ENCODE peak calls at places on chromosomes 12 and 14, in five cellular contexts. M, L, U, O and N are unnamed samples.
A peak's percentile ranks its signal among the peaks of the same experiment; 100 is the strongest.

GRCh38 chr12:11609045-11609444 is 40.4 kb upstream of the ETV6 start:
- DNase-seq in M (no peak), L (no peak), U (no peak), O (no peak), N (no peak)

GRCh38 chr12:76277480-76277879 is 70.7 kb downstream of the BBS10 start:
- DNase-seq in M (peak; percentile 54), L (no peak), U (no peak), O (peak; percentile 87), N (no peak)

GRCh38 chr14:91947196-91948184 is at the start of gene FBLN5:
- DNase-seq in M (peak; percentile 52), L (peak; percentile 17), U (peak; percentile 62), O (peak; percentile 88), N (peak; percentile 75)

GRCh38 chr14:85519661-85520305 is 10.2 kb upstream of the FLRT2 start:
- DNase-seq in M (no peak), L (peak; percentile 58), U (no peak), O (no peak), N (no peak)

GRCh38 chr12:62834971-62835547 is 99.9 kb downstream of the PPM1H start:
- DNase-seq in M (no peak), L (no peak), U (no peak), O (peak; percentile 31), N (no peak)

GRCh38 chr12:38144049-38144448 is 172.5 kb upstream of the ALG10B start:
- DNase-seq in M (no peak), L (no peak), U (no peak), O (no peak), N (no peak)

GRCh38 chr14:52706286-52706685 is 714 bp upstream of the PSMC6 start:
- DNase-seq in M (peak; percentile 50), L (peak; percentile 20), U (no peak), O (peak; percentile 10), N (no peak)

GRCh38 chr12:122851820-122852219 is 16.6 kb downstream of the HIP1R start:
- DNase-seq in M (peak; percentile 97), L (no peak), U (no peak), O (peak; percentile 91), N (peak; percentile 19)

GRCh38 chr12:14442221-14442881 is 76.9 kb downstream of the ATF7IP start:
- DNase-seq in M (no peak), L (no peak), U (no peak), O (no peak), N (peak; percentile 24)

GRCh38 chr14:49892636-49893308 is at the start of gene ARF6:
- DNase-seq in M (peak; percentile 97), L (peak; percentile 98), U (peak; percentile 99), O (peak; percentile 96), N (peak; percentile 99)
- TF ChIP-seq CTCF in M (no peak), L (peak; percentile 12), U (peak; percentile 43), O (peak; percentile 26), N (peak; percentile 38)

GRCh38 chr12:27252934-27253333 is 8.8 kb downstream of the STK38L start:
- DNase-seq in M (no peak), L (no peak), U (no peak), O (no peak), N (no peak)
- TF ChIP-seq POLR2A in M (no peak), L (no peak), U (no peak), O (no peak), N (no peak)

GRCh38 chr12:4932576-4932975 is 22.9 kb downstream of the KCNA1 start:
- DNase-seq in M (no peak), L (no peak), U (no peak), O (no peak), N (no peak)
- TF ChIP-seq CTCF in M (no peak), L (no peak), U (no peak), O (no peak), N (no peak)

GRCh38 chr12:66035289-66035961 is 95.1 kb downstream of the LLPH start:
- DNase-seq in M (peak; percentile 71), L (peak; percentile 66), U (no peak), O (peak; percentile 61), N (no peak)

GRCh38 chr12:66032739-66033138 is 97.8 kb downstream of the LLPH start:
- DNase-seq in M (no peak), L (no peak), U (no peak), O (no peak), N (no peak)

GRCh38 chr12:66041651-66042363 is 88.7 kb downstream of the LLPH start:
- DNase-seq in M (no peak), L (no peak), U (no peak), O (no peak), N (no peak)

DNA sequence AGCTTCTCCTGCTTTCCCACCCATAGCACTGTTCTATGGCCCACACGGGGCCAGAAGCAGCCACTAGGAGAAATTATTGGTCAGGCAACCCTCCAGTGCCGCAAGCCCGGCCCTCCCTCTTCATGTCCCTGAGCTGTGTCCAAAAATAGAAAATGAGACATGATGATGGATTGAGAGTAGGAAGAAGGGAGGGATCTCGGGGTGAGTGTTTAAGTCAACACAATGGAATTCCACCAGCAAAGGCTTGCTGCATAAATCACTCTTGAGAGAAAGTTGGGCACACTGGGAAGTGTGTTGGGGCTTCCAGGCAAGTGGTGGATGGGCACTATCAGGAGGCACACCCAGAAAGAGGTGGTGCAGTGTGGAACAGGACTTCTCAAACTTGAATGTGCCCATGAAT is 94.2 kb downstream of the LLPH start:
- DNase-seq in M (peak; percentile 74), L (peak; percentile 69), U (peak; percentile 56), O (peak; percentile 92), N (peak; percentile 29)
- TF ChIP-seq POLR2A in M (no peak), L (no peak), U (no peak), O (no peak), N (no peak)

DNA sequence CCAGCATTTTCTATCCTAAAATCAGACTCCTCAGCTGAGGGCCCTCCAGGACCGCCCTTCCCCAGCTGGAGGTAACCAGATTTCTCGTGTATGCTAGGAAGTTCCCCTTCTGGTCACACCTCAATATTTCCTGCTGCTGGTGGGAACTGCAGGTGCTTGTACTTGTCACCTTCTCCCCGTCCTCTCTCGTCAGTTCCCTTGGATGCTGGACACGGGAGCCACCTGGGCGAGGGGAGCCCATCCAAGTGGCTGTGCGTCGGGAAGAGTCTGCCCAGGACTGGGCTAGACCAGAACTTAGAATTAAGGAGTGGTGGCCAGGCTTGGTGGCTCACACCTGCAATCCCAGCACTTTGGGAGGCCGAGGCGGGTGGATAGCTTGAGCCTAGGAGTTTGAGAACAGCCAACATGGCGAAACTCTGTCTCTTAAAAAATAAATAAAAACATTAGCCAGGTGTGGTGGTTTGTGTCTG is 23.2 kb upstream of the KIF26A start:
- DNase-seq in M (no peak), L (no peak), U (no peak), O (no peak), N (no peak)
- TF ChIP-seq CTCF in M (no peak), L (no peak), U (no peak), O (no peak), N (no peak)

GRCh38 chr12:121217761-121218160 is 7.8 kb downstream of the P2RX4 start:
- DNase-seq in M (no peak), L (no peak), U (no peak), O (no peak), N (peak; percentile 57)
- TF ChIP-seq POLR2A in M (no peak), L (no peak), U (no peak), O (no peak), N (no peak)